ENCODE peak calls at places on chromosomes 4 and X, in seven cellular contexts. C is kidney, B is brain microvascular endothelial cell, L is epithelial cell of prostate, K is cardiac muscle cell, X is substantia nigra, J is hepatocyte. Q is an unnamed sample.

GRCh38 chrX:79161655-79162054 is 17.2 kb downstream of the GPR174 start:
- DNase-seq in C (no peak), B (no peak), L (no peak), K (no peak), X (no peak), J (no peak), Q (no peak)

GRCh38 chr4:123479944-123480343 is 83.3 kb downstream of the SPRY1 start:
- DNase-seq in C (no peak), B (no peak), L (peak; percentile 68), K (peak; percentile 24), X (no peak), J (peak; percentile 65), Q (no peak)

GRCh38 chr4:35934370-35934981 is 309.8 kb downstream of the ARAP2 start:
- DNase-seq in C (no peak), B (no peak), L (no peak), K (peak; percentile 35), X (no peak), J (peak; percentile 63), Q (no peak)

GRCh38 chrX:44224760-44225159 is 118.7 kb downstream of the EFHC2 start:
- DNase-seq in C (no peak), B (no peak), L (no peak), K (no peak), X (no peak), J (no peak), Q (no peak)

GRCh38 chr4:4524364-4524763 is 17.5 kb downstream of the STX18 start:
- DNase-seq in C (no peak), B (no peak), L (no peak), K (no peak), X (no peak), J (no peak), Q (no peak)

GRCh38 chr4:19774690-19775256 is 476.9 kb upstream of the SLIT2 start:
- DNase-seq in C (no peak), B (peak; percentile 24), L (no peak), K (no peak), X (no peak), J (no peak), Q (no peak)

GRCh38 chrX:2230457-2230856 is 270.3 kb downstream of the DHRSX start:
- DNase-seq in C (no peak), B (no peak), L (no peak), K (no peak), X (no peak), J (no peak), Q (no peak)

GRCh38 chr4:101777431-101777830 is 13.1 kb upstream of the BANK1 start:
- DNase-seq in C (no peak), B (no peak), L (no peak), K (no peak), X (no peak), J (no peak), Q (no peak)

GRCh38 chr4:39096847-39097246 is 34.8 kb downstream of the KLHL5 start:
- DNase-seq in C (no peak), B (no peak), L (no peak), K (no peak), X (no peak), J (no peak), Q (no peak)

GRCh38 chr4:144634978-144635747 is 10.8 kb upstream of the HHIP start:
- DNase-seq in C (no peak), B (no peak), L (no peak), K (no peak), X (no peak), J (no peak), Q (no peak)

GRCh38 chr4:185925910-185926360 is 113.9 kb upstream of the SORBS2 start:
- DNase-seq in C (no peak), B (no peak), L (no peak), K (no peak), X (no peak), J (peak; percentile 35), Q (peak; percentile 31)

GRCh38 chrX:132860200-132860599 is 98.2 kb downstream of the HS6ST2 start:
- DNase-seq in C (no peak), B (no peak), L (no peak), K (no peak), X (no peak), J (no peak), Q (no peak)

GRCh38 chr4:165873298-165874071 is 448 bp downstream of the TLL1 start:
- DNase-seq in C (peak; percentile 79), B (no peak), L (no peak), K (peak; percentile 44), X (peak; percentile 13), J (peak; percentile 55), Q (peak; percentile 13)

GRCh38 chrX:133538148-133538547 is 122.9 kb upstream of the GPC4 start:
- DNase-seq in C (no peak), B (no peak), L (no peak), K (no peak), X (no peak), J (no peak), Q (no peak)

GRCh38 chr4:86963697-86964096 is 28.9 kb downstream of the AFF1 start:
- DNase-seq in C (no peak), B (no peak), L (no peak), K (no peak), X (no peak), J (no peak), Q (no peak)

GRCh38 chr4:65416875-65417274 is 253.4 kb downstream of the EPHA5 start:
- DNase-seq in C (peak; percentile 54), B (no peak), L (peak; percentile 0), K (peak; percentile 13), X (no peak), J (no peak), Q (peak; percentile 51)

GRCh38 chrX:30620980-30621716 is 32.1 kb upstream of the GK start:
- DNase-seq in C (no peak), B (peak; percentile 80), L (peak; percentile 45), K (peak; percentile 83), X (no peak), J (peak; percentile 32), Q (peak; percentile 29)

GRCh38 chr4:154471924-154472323 is 19.7 kb downstream of the DCHS2 start:
- DNase-seq in C (no peak), B (no peak), L (no peak), K (no peak), X (no peak), J (peak; percentile 16), Q (no peak)

GRCh38 chr4:99979872-99980271 is 29.8 kb upstream of the H2AZ1 start:
- DNase-seq in C (no peak), B (no peak), L (no peak), K (no peak), X (no peak), J (no peak), Q (no peak)

DNA sequence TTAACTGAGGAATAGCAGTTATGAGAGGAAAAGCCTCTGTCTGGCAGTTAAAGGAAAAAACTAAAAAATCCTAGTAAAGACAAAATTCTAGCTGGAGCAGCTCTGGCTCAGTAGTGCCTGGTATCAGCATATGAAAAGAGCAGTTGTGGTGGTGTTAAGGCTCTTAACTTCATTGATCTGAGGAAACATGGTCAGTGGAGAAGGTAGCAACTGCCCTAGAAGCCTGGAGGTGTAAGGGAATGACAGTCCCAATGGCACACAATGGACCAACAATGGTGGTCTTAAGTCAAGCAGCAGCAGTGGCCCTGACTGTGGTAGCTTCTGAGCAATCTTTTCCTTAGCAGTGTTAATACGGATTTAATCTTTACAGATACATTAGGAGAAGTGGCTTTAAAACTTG is 189.6 kb upstream of the POF1B start:
- DNase-seq in C (no peak), B (no peak), L (no peak), K (no peak), X (no peak), J (no peak), Q (no peak)
- H3K27ac ChIP-seq in C (no peak overlapping the region), B (no peak overlapping the region), L (no peak overlapping the region), K (no peak overlapping the region), X (no peak overlapping the region), J (no peak overlapping the region), Q (no peak overlapping the region)

DNA sequence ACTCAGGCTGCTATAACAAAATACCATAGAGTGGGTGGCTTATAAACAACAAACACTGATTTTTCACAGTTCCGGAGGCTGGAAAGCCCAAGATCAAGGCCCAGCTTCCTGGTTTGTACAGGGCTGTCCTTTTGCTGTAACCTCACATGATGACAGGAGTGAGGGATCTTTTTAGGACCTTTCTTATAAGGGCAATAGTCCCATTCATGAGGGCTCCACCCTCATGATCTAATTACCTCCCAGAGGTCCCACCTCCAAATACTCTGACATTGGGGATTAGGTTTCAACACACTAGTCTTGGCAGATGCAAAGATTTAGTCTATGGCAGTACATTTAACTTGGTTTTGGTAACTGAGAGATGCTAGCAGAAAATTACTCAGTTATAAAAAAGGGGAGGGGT is 20.9 kb downstream of the GPAT3 start:
- DNase-seq in C (no peak), B (no peak), L (no peak), K (no peak), X (no peak), J (no peak), Q (no peak)
- H3K27ac ChIP-seq in C (no peak overlapping the region), B (no peak overlapping the region), L (no peak overlapping the region), K (no peak overlapping the region), X (no peak overlapping the region), J (no peak overlapping the region), Q (no peak overlapping the region)

DNA sequence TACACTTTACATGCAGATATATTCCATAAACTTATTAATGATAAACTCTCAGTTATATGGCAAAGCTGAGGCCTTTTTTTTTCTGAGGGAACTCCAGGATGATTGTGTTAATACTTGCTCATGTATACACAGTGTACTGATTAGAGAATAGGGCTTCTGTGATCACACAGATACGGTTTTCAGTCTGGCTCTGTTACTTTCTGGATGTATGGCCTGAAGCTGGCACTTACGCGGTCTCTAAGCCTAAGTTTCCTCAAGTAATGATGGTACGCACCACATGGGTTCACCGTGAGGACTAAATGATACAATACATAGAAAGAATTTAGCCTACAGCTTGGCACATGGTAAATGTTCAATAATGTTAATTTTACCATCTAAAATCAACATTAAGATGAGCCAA is 73.8 kb downstream of the SEC24D start:
- DNase-seq in C (no peak), B (no peak), L (no peak), K (no peak), X (no peak), J (no peak), Q (no peak)
- H3K27ac ChIP-seq in C (no peak overlapping the region), B (no peak overlapping the region), L (no peak overlapping the region), K (no peak overlapping the region), X (no peak overlapping the region), J (peak overlapping the region; percentile 44), Q (peak overlapping the region; percentile 66)

GRCh38 chrX:41027388-41027787 is 57.9 kb upstream of the USP9X start:
- DNase-seq in C (no peak), B (peak; percentile 48), L (no peak), K (peak; percentile 38), X (no peak), J (peak; percentile 34), Q (no peak)

GRCh38 chrX:41029332-41029731 is 55.9 kb upstream of the USP9X start:
- DNase-seq in C (no peak), B (peak; percentile 38), L (no peak), K (no peak), X (no peak), J (no peak), Q (no peak)

GRCh38 chrX:41033299-41033698 is 51.9 kb upstream of the USP9X start:
- DNase-seq in C (no peak), B (no peak), L (no peak), K (no peak), X (no peak), J (no peak), Q (no peak)

GRCh38 chrX:41035582-41035981 is 49.7 kb upstream of the USP9X start:
- DNase-seq in C (no peak), B (no peak), L (no peak), K (no peak), X (no peak), J (no peak), Q (no peak)

GRCh38 chrX:41031256-41031967 is 53.8 kb upstream of the USP9X start:
- DNase-seq in C (no peak), B (no peak), L (no peak), K (no peak), X (no peak), J (no peak), Q (no peak)
- H3K27ac ChIP-seq in C (no peak overlapping the region), B (no peak overlapping the region), L (no peak overlapping the region), K (no peak overlapping the region), X (no peak overlapping the region), J (no peak overlapping the region), Q (no peak overlapping the region)